ENCODE peak calls at places on chromosomes 3 and 15, in five cellular contexts. S is ovary, P is breast epithelium, L is colonic mucosa, U is HFF-Myc. Y is an unnamed sample.

GRCh38 chr15:50552238-50552637 is 5.8 kb upstream of the USP50 start:
- DNase-seq in P (no peak), L (no peak), S (no peak), U (no peak), Y (no peak)

GRCh38 chr15:67176195-67176971 is 78.1 kb downstream of the AAGAB start:
- DNase-seq in L (no peak), P (no peak), S (no peak), U (no peak), Y (no peak)

GRCh38 chr15:31226011-31226410 is 100.6 kb upstream of the KLF13 start:
- DNase-seq in L (no peak), U (no peak), S (no peak), P (no peak), Y (no peak)

GRCh38 chr15:50458713-50459112 is 34.5 kb downstream of the USP8 start:
- DNase-seq in U (no peak), L (no peak), S (no peak), P (no peak), Y (no peak)

GRCh38 chr3:29649815-29650547 is 369.1 kb downstream of the RBMS3 start:
- DNase-seq in U (no peak), P (no peak), L (no peak), S (no peak), Y (no peak)

GRCh38 chr3:23952646-23953045 is 7.6 kb downstream of the NR1D2 start:
- DNase-seq in P (no peak), L (no peak), S (no peak), U (no peak), Y (no peak)

GRCh38 chr3:114420072-114420471 is 126.2 kb downstream of the TIGIT start:
- DNase-seq in S (no peak), L (no peak), U (no peak), P (no peak), Y (no peak)

GRCh38 chr3:54600441-54601204 is 327.2 kb downstream of the LRTM1 start:
- DNase-seq in L (no peak), S (peak), U (no peak), P (no peak), Y (no peak)

GRCh38 chr3:146577662-146578061 is 27.5 kb downstream of the PLSCR5 start:
- DNase-seq in S (no peak), U (no peak), L (no peak), P (no peak), Y (no peak)

GRCh38 chr3:105691053-105691452 is 177.8 kb downstream of the CBLB start:
- DNase-seq in U (no peak), P (no peak), L (no peak), S (no peak), Y (no peak)

GRCh38 chr15:73328986-73329385 is 39.8 kb downstream of the HCN4 start:
- DNase-seq in S (no peak), P (no peak), L (no peak), U (no peak), Y (no peak)

GRCh38 chr15:72948662-72949061 is 103.6 kb upstream of the NEO1 start:
- DNase-seq in L (no peak), P (no peak), U (no peak), S (no peak), Y (no peak)

GRCh38 chr3:60250210-60250609 is 1001.0 kb downstream of the FHIT start:
- DNase-seq in L (no peak), U (no peak), P (no peak), S (no peak), Y (no peak)

GRCh38 chr3:72186485-72186864 is 401.5 kb upstream of the PROK2 start:
- DNase-seq in U (no peak), L (no peak), S (no peak), P (no peak), Y (no peak)

GRCh38 chr15:62141643-62142588 is 23.2 kb downstream of the C2CD4B start:
- DNase-seq in S (no peak), L (no peak), P (no peak), U (no peak), Y (no peak)

GRCh38 chr3:16909802-16910201 is 25.0 kb downstream of the PLCL2 start:
- DNase-seq in P (no peak), U (no peak), L (no peak), S (no peak), Y (no peak)

GRCh38 chr15:67064607-67065530 is 533 bp upstream of the SMAD3 start:
- DNase-seq in S (no peak), P (no peak), L (peak), U (no peak), Y (no peak)

GRCh38 chr3:185460719-185461350 is 38.0 kb downstream of the TMEM41A start:
- DNase-seq in U (no peak), S (no peak), P (no peak), L (no peak), Y (no peak)

GRCh38 chr15:89359471-89360293 is 25.1 kb upstream of the POLG start:
- DNase-seq in S (no peak), U (no peak), L (no peak), P (no peak), Y (no peak)

GRCh38 chr15:89358435-89358754 is 23.8 kb upstream of the POLG start:
- DNase-seq in L (no peak), S (no peak), U (no peak), P (no peak), Y (no peak)

GRCh38 chr15:89353991-89354390 is 19.4 kb upstream of the POLG start:
- DNase-seq in U (no peak), S (no peak), P (no peak), L (no peak), Y (no peak)

GRCh38 chr15:89358755-89359439 is 24.3 kb upstream of the POLG start:
- DNase-seq in L (peak), U (no peak), S (peak), P (peak), Y (no peak)

DNA sequence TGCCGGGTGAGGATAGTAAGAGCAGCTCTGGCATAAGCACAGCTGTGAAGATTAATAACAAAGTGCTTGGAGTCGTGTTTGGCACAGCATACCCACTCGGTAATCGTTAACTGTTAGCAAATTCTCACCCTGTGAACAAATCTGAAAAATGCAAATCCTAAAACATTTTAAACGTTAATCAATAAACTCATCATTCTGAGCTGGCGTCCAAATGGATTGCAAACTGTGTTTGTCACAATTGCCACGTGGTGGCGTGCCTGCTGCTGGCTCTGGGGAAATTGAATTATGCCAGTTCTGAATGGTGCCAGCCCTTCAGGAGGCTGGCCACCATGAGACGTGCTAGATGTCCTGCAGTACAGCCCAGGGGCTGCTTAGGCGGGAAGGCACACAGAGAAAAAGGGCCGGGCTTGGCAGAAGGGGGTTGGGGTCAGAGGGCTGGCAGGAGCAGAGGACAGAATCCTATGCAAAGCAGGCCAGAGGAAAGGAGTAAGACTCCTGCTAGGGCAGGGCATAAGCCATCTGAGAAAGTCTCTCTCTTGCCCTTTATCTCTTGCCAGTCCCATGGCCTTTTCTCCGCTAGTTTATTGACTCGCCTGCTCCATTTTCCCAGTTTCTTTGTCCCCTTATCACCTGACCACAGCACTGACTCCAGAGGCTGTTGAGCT is 22.1 kb upstream of the POLG start:
- DNase-seq in U (no peak), L (no peak), S (no peak), P (no peak), Y (no peak)
- TF ChIP-seq CTCF in U (peak), L (peak), S (no peak), P (no peak), Y (peak)

GRCh38 chr3:184399410-184399809 is 19.6 kb downstream of the CHRD start:
- DNase-seq in P (no peak), S (no peak), U (peak), L (no peak), Y (peak)
- H3K4me3 ChIP-seq in P (no peak), S (no peak), U (no peak), L (no peak), Y (no peak)

GRCh38 chr3:142645236-142645793 is 49.1 kb downstream of the PLS1 start:
- DNase-seq in U (peak), P (no peak), S (no peak), L (no peak), Y (no peak)
- TF ChIP-seq CTCF in U (no peak), P (no peak), S (no peak), L (no peak), Y (no peak)

GRCh38 chr3:187025656-187026320 is 95.5 kb downstream of the ST6GAL1 start:
- DNase-seq in U (no peak), S (no peak), P (no peak), L (no peak), Y (no peak)

GRCh38 chr3:187024561-187025226 is 94.4 kb downstream of the ST6GAL1 start:
- DNase-seq in S (no peak), U (no peak), P (no peak), L (peak), Y (no peak)

GRCh38 chr3:187027531-187027936 is 97.2 kb downstream of the ST6GAL1 start:
- DNase-seq in S (no peak), P (no peak), U (no peak), L (peak), Y (no peak)

GRCh38 chr3:187025254-187025655 is 94.9 kb downstream of the ST6GAL1 start:
- DNase-seq in U (no peak), S (no peak), P (no peak), L (no peak), Y (no peak)

GRCh38 chr3:187026321-187026678 is 96.0 kb downstream of the ST6GAL1 start:
- DNase-seq in P (no peak), L (no peak), S (no peak), U (no peak), Y (no peak)
- H3K4me3 ChIP-seq in P (no peak), L (no peak), S (no peak), U (no peak), Y (no peak)

GRCh38 chr3:12759097-12759679 is at the start of gene TMEM40:
- DNase-seq in P (peak), S (no peak), L (no peak), U (no peak), Y (no peak)

GRCh38 chr3:12756635-12757034 is 2.4 kb downstream of the TMEM40 start:
- DNase-seq in S (no peak), P (no peak), U (no peak), L (no peak), Y (no peak)

GRCh38 chr3:12756185-12756584 is 2.9 kb downstream of the TMEM40 start:
- DNase-seq in L (no peak), U (no peak), S (no peak), P (no peak), Y (no peak)

GRCh38 chr3:12759693-12760565 is 870 bp upstream of the TMEM40 start:
- DNase-seq in U (no peak), P (no peak), S (no peak), L (no peak), Y (no peak)

GRCh38 chr3:12758025-12758830 is 831 bp downstream of the TMEM40 start:
- DNase-seq in S (peak), L (no peak), P (peak), U (peak), Y (no peak)
- TF ChIP-seq CTCF in S (no peak), L (no peak), P (no peak), U (no peak), Y (no peak)

DNA sequence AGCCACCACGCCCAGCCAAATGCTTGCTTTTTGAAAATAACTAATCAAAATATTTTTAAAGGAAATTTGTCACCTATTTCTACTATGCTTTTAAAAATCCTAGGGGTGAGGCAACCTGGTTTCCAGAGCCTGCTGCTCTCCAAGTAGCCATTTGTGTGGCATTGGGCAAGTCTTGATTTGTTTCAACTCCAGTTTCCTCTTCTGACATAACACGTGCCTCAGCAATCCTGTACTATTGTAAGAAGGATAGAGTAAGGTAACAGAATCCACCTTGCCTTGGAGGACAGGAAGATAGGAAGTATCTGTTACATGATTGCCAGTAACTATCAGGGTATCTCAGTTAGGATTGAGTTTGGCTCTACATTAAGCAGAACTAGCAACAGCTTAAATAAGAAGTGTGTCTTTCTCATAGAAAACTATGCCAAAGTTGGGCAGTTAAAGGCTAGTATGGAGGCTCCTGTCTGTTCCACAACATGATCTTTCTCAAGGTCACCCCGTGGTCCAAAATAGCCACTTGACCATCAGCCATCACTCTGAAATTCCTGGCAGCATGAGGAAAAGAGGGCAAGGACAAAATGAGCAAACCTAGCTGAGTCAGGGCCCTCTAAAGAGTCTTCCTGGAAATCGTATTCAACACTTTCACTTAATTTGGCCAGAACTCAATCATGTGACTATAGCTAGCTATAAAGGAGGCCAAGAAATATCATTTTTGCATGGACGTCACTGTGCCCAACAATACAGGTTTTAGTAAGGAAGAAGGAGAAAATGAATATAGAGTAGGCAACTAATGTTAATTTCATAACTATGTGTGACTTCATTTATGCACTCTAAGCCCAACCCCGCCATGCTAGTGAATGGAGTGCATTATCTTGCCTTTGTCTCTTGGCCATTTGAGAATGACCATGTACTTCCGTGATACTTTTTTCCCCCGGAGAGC is 66.1 kb downstream of the HMG20A start:
- DNase-seq in U (no peak), S (no peak), P (no peak), L (no peak), Y (no peak)
- H3K4me3 ChIP-seq in U (no peak), S (no peak), P (no peak), L (no peak), Y (no peak)

GRCh38 chr3:99753268-99753975 is 64.2 kb upstream of the CMSS1 start:
- DNase-seq in S (no peak), U (peak), L (no peak), P (no peak), Y (no peak)

GRCh38 chr3:99751649-99752048 is 66.0 kb upstream of the CMSS1 start:
- DNase-seq in L (no peak), P (no peak), U (peak), S (no peak), Y (no peak)

GRCh38 chr3:99747915-99748314 is 69.7 kb upstream of the CMSS1 start:
- DNase-seq in S (no peak), U (peak), P (no peak), L (no peak), Y (no peak)
- TF ChIP-seq CTCF in S (no peak), U (peak), P (no peak), L (no peak), Y (peak)

Y was measured in AG04449.